ENCODE peak calls at places on chromosomes 13 and 19, in ten cellular contexts. R, L, U, K, Z, I, T, P, X and W are unnamed samples.
A peak's percentile ranks its signal among the peaks of the same experiment; 100 is the strongest.

GRCh38 chr13:61010358-61010757 is 405.3 kb downstream of the PCDH20 start:
- DNase-seq in U (no peak), P (no peak), I (no peak), R (no peak), L (no peak), X (no peak), T (no peak), Z (no peak), K (no peak), W (no peak)

GRCh38 chr13:30697177-30697953 is 38.0 kb upstream of the ALOX5AP start:
- DNase-seq in L (no peak), I (no peak), R (no peak), K (no peak), P (no peak), X (no peak), Z (no peak), U (no peak), T (no peak), W (no peak)

GRCh38 chr13:26721251-26721939 is 39.2 kb downstream of the GPR12 start:
- DNase-seq in X (no peak), Z (peak; percentile 33), L (no peak), I (peak; percentile 61), U (peak; percentile 29), R (no peak), K (no peak), P (no peak), T (no peak), W (peak; percentile 0)

GRCh38 chr19:45767881-45768643 is 990 bp downstream of the SIX5 start:
- DNase-seq in Z (peak; percentile 75), U (peak; percentile 26), I (peak; percentile 87), L (no peak), K (no peak), T (no peak), R (peak; percentile 62), P (no peak), X (no peak), W (peak; percentile 76)

GRCh38 chr19:3618144-3618810 is 8.3 kb downstream of the CACTIN start:
- DNase-seq in K (no peak), T (no peak), X (peak; percentile 52), R (peak; percentile 92), L (peak; percentile 38), Z (peak; percentile 81), I (peak; percentile 80), P (no peak), U (peak; percentile 76), W (peak; percentile 19)

GRCh38 chr13:33366469-33367062 is 81.0 kb upstream of the STARD13 start:
- DNase-seq in L (no peak), U (no peak), K (no peak), I (no peak), X (no peak), T (no peak), P (no peak), R (no peak), Z (no peak), W (no peak)

GRCh38 chr19:802888-803561 is 5.8 kb downstream of the PTBP1 start:
- DNase-seq in T (no peak), P (no peak), R (no peak), U (no peak), Z (no peak), L (no peak), K (no peak), X (no peak), I (no peak), W (no peak)

GRCh38 chr19:58543826-58544590 is at the start of gene TRIM28:
- DNase-seq in U (peak; percentile 100), P (peak; percentile 95), L (peak; percentile 100), R (peak; percentile 97), K (peak; percentile 94), X (peak; percentile 100), T (peak; percentile 98), I (peak; percentile 99), Z (peak; percentile 99), W (no peak)

GRCh38 chr13:57409656-57410055 is 221.9 kb upstream of the PCDH17 start:
- DNase-seq in I (no peak), P (no peak), X (no peak), Z (no peak), T (no peak), R (no peak), K (no peak), U (no peak), L (no peak), W (no peak)

GRCh38 chr19:50272263-50272897 is 56.8 kb downstream of the KCNC3 start:
- DNase-seq in T (no peak), L (no peak), P (no peak), I (no peak), X (no peak), Z (no peak), R (peak; percentile 19), U (no peak), K (no peak), W (no peak)

GRCh38 chr13:65679240-65679639 is 1550.9 kb downstream of the PCDH9 start:
- DNase-seq in X (no peak), T (peak; percentile 3), K (no peak), R (no peak), U (no peak), I (no peak), L (no peak), P (no peak), Z (no peak), W (peak; percentile 14)

GRCh38 chr19:49150944-49151243 is 4.3 kb downstream of the HRC start:
- DNase-seq in R (no peak), T (no peak), U (no peak), X (no peak), I (no peak), Z (no peak), P (no peak), L (no peak), K (no peak), W (no peak)

GRCh38 chr19:46426506-46427162 is 2.1 kb downstream of the PNMA8C start:
- DNase-seq in P (no peak), R (peak; percentile 39), L (no peak), X (peak; percentile 50), Z (peak; percentile 88), I (peak; percentile 87), U (peak; percentile 65), K (no peak), T (peak; percentile 56), W (no peak)

GRCh38 chr19:3710265-3710812 is 2.2 kb downstream of the TJP3 start:
- DNase-seq in T (no peak), P (no peak), I (peak; percentile 95), X (peak; percentile 62), Z (peak; percentile 70), K (no peak), U (no peak), R (peak; percentile 83), L (no peak), W (peak; percentile 76)

GRCh38 chr13:36674337-36675212 is 755 bp downstream of the SERTM1 start:
- DNase-seq in X (no peak), T (no peak), U (no peak), K (no peak), I (no peak), P (no peak), R (no peak), Z (no peak), L (no peak), W (no peak)

GRCh38 chr13:78323040-78323439 is 280.3 kb downstream of the POU4F1 start:
- DNase-seq in U (no peak), T (no peak), R (no peak), X (no peak), K (no peak), Z (no peak), I (no peak), L (no peak), P (no peak), W (no peak)

GRCh38 chr19:35257113-35257461 is 8.3 kb downstream of the LSR start:
- DNase-seq in I (peak; percentile 47), K (no peak), U (no peak), R (no peak), T (no peak), X (no peak), L (no peak), P (no peak), Z (no peak), W (no peak)

GRCh38 chr13:60410299-60410698 is 13.3 kb downstream of the TDRD3 start:
- DNase-seq in P (no peak), U (no peak), Z (no peak), K (no peak), L (no peak), X (no peak), R (no peak), T (no peak), I (no peak), W (peak; percentile 69)

GRCh38 chr19:58154287-58154678 is 3.7 kb upstream of the ZNF329 start:
- DNase-seq in X (peak; percentile 4), R (no peak), L (no peak), P (peak; percentile 18), U (peak; percentile 12), Z (peak; percentile 74), I (peak; percentile 65), K (no peak), T (peak; percentile 13), W (peak; percentile 50)

GRCh38 chr19:1324792-1325567 is 39.3 kb downstream of the EFNA2 start:
- DNase-seq in K (peak; percentile 8), I (no peak), T (peak; percentile 28), X (peak; percentile 65), R (peak; percentile 49), P (peak; percentile 25), Z (peak; percentile 80), L (no peak), U (peak; percentile 64), W (no peak)